ENCODE peak calls at places on chromosomes 4 and X, in seven cellular contexts. One of them, this sample, is unnamed.

GRCh38 chrX:41634284-41634683 is 54.5 kb upstream of the GPR34 start:
- DNase-seq in SK-N-SH: no peak
- DNase-seq in HepG2: no peak
- DNase-seq in H1: no peak
- DNase-seq in HCT116: no peak
- DNase-seq in K562: peak
- DNase-seq in GM12878: no peak
- DNase-seq in this sample: no peak

GRCh38 chr4:108240356-108240755 is 71.6 kb upstream of the LEF1 start:
- DNase-seq in HCT116: no peak
- DNase-seq in SK-N-SH: no peak
- DNase-seq in HepG2: no peak
- DNase-seq in GM12878: no peak
- DNase-seq in H1: no peak
- DNase-seq in K562: no peak
- DNase-seq in this sample: no peak

GRCh38 chr4:2929469-2929868 is 33.7 kb downstream of the NOP14 start:
- DNase-seq in HepG2: no peak
- DNase-seq in GM12878: no peak
- DNase-seq in K562: no peak
- DNase-seq in H1: no peak
- DNase-seq in HCT116: no peak
- DNase-seq in SK-N-SH: no peak
- DNase-seq in this sample: no peak

GRCh38 chrX:43969504-43970501 is 3.4 kb downstream of the NDP start:
- DNase-seq in K562: no peak
- DNase-seq in GM12878: no peak
- DNase-seq in HCT116: no peak
- DNase-seq in HepG2: no peak
- DNase-seq in SK-N-SH: no peak
- DNase-seq in H1: no peak
- DNase-seq in this sample: no peak

GRCh38 chr4:88737304-88738015 is 39.8 kb upstream of the NAP1L5 start:
- DNase-seq in HepG2: no peak
- DNase-seq in H1: no peak
- DNase-seq in K562: no peak
- DNase-seq in HCT116: no peak
- DNase-seq in GM12878: peak
- DNase-seq in SK-N-SH: no peak
- DNase-seq in this sample: peak

GRCh38 chrX:13658602-13659001 is 5.7 kb downstream of the TCEANC start:
- DNase-seq in GM12878: no peak
- DNase-seq in HepG2: peak
- DNase-seq in HCT116: peak
- DNase-seq in H1: no peak
- DNase-seq in K562: peak
- DNase-seq in SK-N-SH: peak
- DNase-seq in this sample: peak

GRCh38 chr4:6064383-6064782 is 46.2 kb upstream of the C4orf50 start:
- DNase-seq in K562: no peak
- DNase-seq in SK-N-SH: no peak
- DNase-seq in HCT116: no peak
- DNase-seq in GM12878: no peak
- DNase-seq in H1: no peak
- DNase-seq in HepG2: no peak
- DNase-seq in this sample: no peak

GRCh38 chrX:153438522-153438921 is 7.3 kb downstream of the TREX2 start:
- DNase-seq in H1: no peak
- DNase-seq in SK-N-SH: no peak
- DNase-seq in K562: peak
- DNase-seq in HCT116: no peak
- DNase-seq in HepG2: peak
- DNase-seq in GM12878: no peak
- DNase-seq in this sample: peak

GRCh38 chr4:156615066-156615514 is 356.5 kb downstream of the PDGFC start:
- DNase-seq in SK-N-SH: no peak
- DNase-seq in GM12878: no peak
- DNase-seq in H1: no peak
- DNase-seq in K562: no peak
- DNase-seq in HepG2: no peak
- DNase-seq in HCT116: no peak
- DNase-seq in this sample: no peak

GRCh38 chr4:119110121-119110520 is 25.5 kb upstream of the MYOZ2 start:
- DNase-seq in HCT116: no peak
- DNase-seq in K562: no peak
- DNase-seq in HepG2: no peak
- DNase-seq in H1: no peak
- DNase-seq in GM12878: no peak
- DNase-seq in SK-N-SH: no peak
- DNase-seq in this sample: no peak

GRCh38 chr4:88481557-88481956 is 24.6 kb downstream of the HERC5 start:
- DNase-seq in K562: no peak
- DNase-seq in SK-N-SH: peak
- DNase-seq in H1: no peak
- DNase-seq in HepG2: no peak
- DNase-seq in GM12878: no peak
- DNase-seq in HCT116: no peak
- DNase-seq in this sample: no peak

GRCh38 chrX:1534321-1535168 is 2.4 kb downstream of the P2RY8 start:
- DNase-seq in K562: no peak
- DNase-seq in SK-N-SH: no peak
- DNase-seq in H1: peak
- DNase-seq in HepG2: no peak
- DNase-seq in GM12878: no peak
- DNase-seq in HCT116: no peak
- DNase-seq in this sample: no peak

GRCh38 chrX:1535241-1536041 is 1.5 kb downstream of the P2RY8 start:
- DNase-seq in H1: no peak
- DNase-seq in HCT116: no peak
- DNase-seq in GM12878: peak
- DNase-seq in SK-N-SH: no peak
- DNase-seq in K562: no peak
- DNase-seq in HepG2: no peak
- DNase-seq in this sample: no peak

GRCh38 chrX:1536712-1537030 is 314 bp downstream of the P2RY8 start:
- DNase-seq in HCT116: no peak
- DNase-seq in GM12878: no peak
- DNase-seq in K562: no peak
- DNase-seq in H1: no peak
- DNase-seq in SK-N-SH: no peak
- DNase-seq in HepG2: no peak
- DNase-seq in this sample: no peak

GRCh38 chrX:1533083-1533482 is 3.9 kb downstream of the P2RY8 start:
- DNase-seq in HCT116: no peak
- DNase-seq in SK-N-SH: no peak
- DNase-seq in GM12878: no peak
- DNase-seq in K562: no peak
- DNase-seq in H1: no peak
- DNase-seq in HepG2: no peak
- DNase-seq in this sample: no peak

GRCh38 chrX:1537031-1537715 is at the start of gene P2RY8:
- DNase-seq in HCT116: no peak
- DNase-seq in SK-N-SH: no peak
- DNase-seq in HepG2: peak
- DNase-seq in GM12878: peak
- DNase-seq in H1: no peak
- DNase-seq in K562: peak
- DNase-seq in this sample: peak
- TF ChIP-seq JUND in HCT116: no peak
- TF ChIP-seq JUND in SK-N-SH: no peak
- TF ChIP-seq JUND in HepG2: no peak
- TF ChIP-seq JUND in GM12878: no peak
- TF ChIP-seq JUND in H1: no peak
- TF ChIP-seq JUND in K562: no peak
- TF ChIP-seq JUND in this sample: no peak

DNA sequence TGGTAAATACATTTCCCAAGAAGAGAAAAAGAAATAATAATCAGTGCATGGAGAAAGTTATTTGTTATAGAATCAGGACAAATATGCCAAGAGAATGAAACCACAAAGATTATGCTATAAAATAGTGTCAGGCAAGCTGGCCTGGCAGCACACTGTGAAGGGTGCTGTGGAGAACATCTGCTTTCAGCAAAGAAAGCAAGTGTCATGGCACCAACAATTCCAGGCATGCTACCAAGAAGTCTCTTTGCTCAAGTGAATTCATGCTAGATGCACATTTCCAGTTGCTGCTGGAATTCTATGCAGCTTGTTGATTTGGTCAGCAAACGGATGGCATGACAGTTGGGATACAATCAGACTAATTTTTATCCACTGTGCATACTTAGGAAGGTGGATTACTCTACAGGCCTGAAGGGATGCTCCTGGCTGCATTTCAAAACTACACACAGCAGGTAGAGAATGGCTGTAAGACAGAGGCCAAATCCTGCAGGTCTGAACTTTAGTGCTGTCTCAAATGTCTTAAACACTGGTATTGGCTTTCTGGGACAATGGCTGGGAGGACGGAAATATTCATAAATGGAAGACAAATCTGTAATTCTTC is 154.6 kb upstream of the FAT1 start:
- DNase-seq in SK-N-SH: no peak
- DNase-seq in HepG2: no peak
- DNase-seq in HCT116: no peak
- DNase-seq in GM12878: no peak
- DNase-seq in K562: no peak
- DNase-seq in H1: no peak
- DNase-seq in this sample: no peak
- TF ChIP-seq JUND in SK-N-SH: no peak
- TF ChIP-seq JUND in HepG2: no peak
- TF ChIP-seq JUND in HCT116: no peak
- TF ChIP-seq JUND in GM12878: no peak
- TF ChIP-seq JUND in K562: no peak
- TF ChIP-seq JUND in H1: no peak
- TF ChIP-seq JUND in this sample: no peak

DNA sequence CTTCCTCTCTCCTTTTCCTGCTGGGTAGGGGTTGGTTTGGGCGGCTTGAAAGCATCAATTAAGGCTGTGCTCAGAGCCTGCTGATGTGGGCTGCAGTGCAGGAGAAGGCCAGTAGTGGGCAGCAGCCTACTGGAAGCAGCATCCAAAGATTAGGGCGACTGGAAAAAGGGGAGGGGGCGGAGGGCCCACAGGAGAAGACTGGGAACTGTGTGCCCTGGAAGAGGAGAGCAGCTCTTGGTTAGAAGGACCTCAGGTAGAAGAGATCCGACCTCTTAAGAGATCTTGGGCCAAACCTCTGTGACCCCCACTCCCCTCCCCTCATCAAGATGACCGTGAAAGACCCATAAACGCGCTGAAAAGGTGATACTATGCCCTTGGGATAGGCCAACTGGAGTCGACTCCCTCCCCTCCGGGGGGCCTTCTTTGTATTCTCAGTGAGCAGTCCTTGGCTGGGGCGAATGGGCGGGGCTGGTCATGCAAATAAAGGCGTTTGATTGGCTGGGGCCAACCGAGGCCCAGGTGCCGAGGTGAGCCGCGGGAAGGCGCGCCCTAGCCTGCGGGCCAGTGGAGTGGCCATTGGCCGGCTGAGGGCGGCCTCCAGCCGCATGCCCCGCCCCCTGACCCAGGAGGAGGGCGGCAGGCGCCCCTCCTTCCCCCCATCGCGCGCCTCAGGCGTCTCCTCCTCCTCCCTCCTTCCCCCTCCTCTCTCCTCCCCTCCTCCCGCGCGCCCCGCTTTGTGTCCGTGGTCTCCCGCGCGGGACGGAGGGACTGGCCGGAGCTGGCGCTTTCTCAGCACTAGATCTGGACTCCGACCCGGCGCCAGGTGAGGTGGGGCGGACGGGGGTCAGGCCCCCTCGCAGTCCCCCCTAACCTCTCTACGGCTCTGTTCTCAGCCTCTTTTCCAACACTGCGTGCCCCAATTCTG is 10.1 kb downstream of the DLG3 start:
- DNase-seq in SK-N-SH: peak
- DNase-seq in HepG2: peak
- DNase-seq in H1: peak
- DNase-seq in GM12878: no peak
- DNase-seq in HCT116: peak
- DNase-seq in K562: peak
- DNase-seq in this sample: peak
- TF ChIP-seq JUND in SK-N-SH: no peak
- TF ChIP-seq JUND in HepG2: no peak
- TF ChIP-seq JUND in H1: no peak
- TF ChIP-seq JUND in GM12878: no peak
- TF ChIP-seq JUND in HCT116: no peak
- TF ChIP-seq JUND in K562: no peak
- TF ChIP-seq JUND in this sample: no peak

GRCh38 chr4:1777822-1778641 is 15.1 kb upstream of the FGFR3 start:
- DNase-seq in GM12878: no peak
- DNase-seq in H1: peak
- DNase-seq in K562: peak
- DNase-seq in HepG2: peak
- DNase-seq in SK-N-SH: no peak
- DNase-seq in HCT116: no peak
- DNase-seq in this sample: no peak

GRCh38 chr4:1778642-1779392 is 14.3 kb upstream of the FGFR3 start:
- DNase-seq in HCT116: no peak
- DNase-seq in SK-N-SH: no peak
- DNase-seq in K562: no peak
- DNase-seq in GM12878: no peak
- DNase-seq in H1: no peak
- DNase-seq in HepG2: no peak
- DNase-seq in this sample: no peak

GRCh38 chr4:1776521-1777161 is 16.5 kb upstream of the FGFR3 start:
- DNase-seq in HepG2: peak
- DNase-seq in GM12878: no peak
- DNase-seq in H1: no peak
- DNase-seq in SK-N-SH: no peak
- DNase-seq in K562: no peak
- DNase-seq in HCT116: no peak
- DNase-seq in this sample: no peak

GRCh38 chr4:1773754-1774153 is 19.3 kb upstream of the FGFR3 start:
- DNase-seq in HCT116: no peak
- DNase-seq in GM12878: no peak
- DNase-seq in K562: no peak
- DNase-seq in SK-N-SH: no peak
- DNase-seq in H1: no peak
- DNase-seq in HepG2: no peak
- DNase-seq in this sample: no peak

DNA sequence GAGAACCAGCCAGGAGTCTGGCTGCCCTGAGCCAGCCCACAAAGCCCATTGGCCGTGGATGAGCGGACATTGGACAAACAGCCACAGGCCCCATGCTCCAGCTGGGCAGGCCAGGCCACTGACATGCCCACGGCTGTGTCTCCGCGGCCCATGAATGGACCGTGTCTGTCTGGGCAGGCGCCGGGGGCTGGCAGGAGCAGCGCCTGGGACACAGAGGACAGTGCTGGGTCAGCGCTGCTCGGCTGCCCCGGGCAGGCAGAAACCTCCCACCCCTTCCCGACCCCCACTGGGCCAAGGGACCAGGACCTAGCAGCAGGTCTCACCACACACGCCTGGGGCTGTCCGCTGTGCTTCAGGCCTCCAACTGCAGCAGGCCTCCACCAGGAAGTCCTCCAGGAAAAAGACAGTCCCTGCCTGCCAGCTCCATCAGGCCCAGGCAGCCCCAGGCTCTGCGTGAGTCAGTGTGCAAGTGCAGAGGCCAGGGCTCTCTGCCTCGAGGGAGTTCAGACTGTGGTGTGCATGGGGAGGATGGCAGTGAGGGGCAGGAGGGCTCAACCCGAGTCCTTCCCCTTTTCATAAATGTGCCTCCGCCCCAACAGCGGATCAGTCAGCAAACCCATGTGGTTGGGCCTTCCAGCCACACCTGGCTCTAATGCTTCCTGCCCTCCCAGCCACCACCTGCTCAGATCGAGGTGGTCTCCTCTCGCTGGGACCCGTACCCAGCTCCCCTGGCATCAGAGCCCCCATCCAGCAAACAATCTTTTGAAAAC is 17.2 kb upstream of the FGFR3 start:
- DNase-seq in HepG2: peak
- DNase-seq in GM12878: no peak
- DNase-seq in H1: no peak
- DNase-seq in HCT116: no peak
- DNase-seq in K562: no peak
- DNase-seq in SK-N-SH: peak
- DNase-seq in this sample: peak
- TF ChIP-seq JUND in HepG2: peak
- TF ChIP-seq JUND in GM12878: no peak
- TF ChIP-seq JUND in H1: no peak
- TF ChIP-seq JUND in HCT116: no peak
- TF ChIP-seq JUND in K562: no peak
- TF ChIP-seq JUND in SK-N-SH: no peak
- TF ChIP-seq JUND in this sample: no peak

This sample was measured in T47D.